ENCODE peak calls at places on chromosomes 13 and 19, in five cellular contexts. E is heart right ventricle, P is upper lobe of left lung, G is HepG2, S is lung. A is an unnamed sample. For H3K27me3, the result is how much of the 10 kb centered on the place peaks cover.

GRCh38 chr13:103692442-103692841 is 626.2 kb upstream of the SLC10A2 start:
- ATAC-seq in P (no peak), S (no peak), E (no peak), G (no peak), A (no peak)

GRCh38 chr13:105170438-105170837 is 1365.0 kb downstream of the EFNB2 start:
- ATAC-seq in P (no peak), E (no peak), G (no peak), S (no peak), A (no peak)

GRCh38 chr13:77079902-77080413 is 53.0 kb upstream of the FBXL3 start:
- ATAC-seq in E (no peak), S (no peak), P (no peak), G (no peak), A (no peak)

GRCh38 chr19:7395360-7395781 is 46.6 kb downstream of the ARHGEF18 start:
- ATAC-seq in P (peak), G (peak), E (peak), S (peak), A (peak)

GRCh38 chr19:28670894-28671293 is 542.1 kb downstream of the UQCRFS1 start:
- ATAC-seq in E (no peak), G (no peak), S (no peak), P (no peak), A (no peak)

GRCh38 chr19:38655148-38655824 is 7.8 kb downstream of the ACTN4 start:
- ATAC-seq in P (no peak), G (no peak), S (no peak), E (no peak), A (no peak)

GRCh38 chr13:111346281-111346680 is 25.8 kb downstream of the TEX29 start:
- ATAC-seq in E (no peak), G (no peak), S (no peak), P (peak), A (no peak)

GRCh38 chr13:81409284-81409683 is 1068.4 kb upstream of the SPRY2 start:
- ATAC-seq in P (no peak), G (no peak), S (no peak), E (no peak), A (no peak)

GRCh38 chr19:51594774-51595109 is 23.7 kb downstream of the ZNF175 start:
- ATAC-seq in E (peak), P (peak), S (no peak), G (peak), A (no peak)

GRCh38 chr19:16441661-16442071 is 30.1 kb downstream of the EPS15L1 start:
- ATAC-seq in S (no peak), P (no peak), E (peak), G (peak), A (no peak)

GRCh38 chr19:45976180-45976579 is 2.5 kb upstream of the NOVA2 start:
- ATAC-seq in G (no peak), P (no peak), E (no peak), S (no peak), A (no peak)
- H3K27me3 ChIP-seq in G (under half), P (under half), E (half or more), S (under half), A (half or more)

GRCh38 chr13:42396501-42396900 is 124.5 kb downstream of the AKAP11 start:
- ATAC-seq in S (no peak), E (no peak), P (no peak), G (no peak), A (no peak)
- H3K27me3 ChIP-seq in S (under half), E (under half), P (under half), G (under half), A (under half)

DNA sequence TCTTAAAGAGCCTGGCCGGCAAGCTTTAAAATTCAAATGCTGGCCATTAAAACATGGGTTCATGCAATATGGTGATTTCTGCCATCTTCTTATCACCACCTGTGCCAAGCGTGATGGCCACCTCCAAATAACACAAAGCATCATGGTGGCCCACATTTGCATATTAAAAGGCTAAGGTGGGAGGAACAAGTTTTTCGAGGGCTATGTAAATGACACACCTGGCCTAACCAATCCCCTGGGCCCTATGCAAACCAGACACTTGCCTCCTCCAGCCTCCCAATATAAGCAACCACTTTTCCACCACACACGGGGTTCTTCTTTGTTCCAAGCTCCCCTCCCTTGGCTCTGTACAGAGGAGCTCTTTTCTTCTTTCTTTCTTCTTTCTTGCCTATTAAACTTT is 14.4 kb downstream of the LILRB4 start:
- ATAC-seq in E (no peak), P (no peak), S (no peak), G (no peak), A (no peak)
- H3K27me3 ChIP-seq in E (under half), P (under half), S (under half), G (under half), A (under half)

GRCh38 chr19:863305-863620 is 3.8 kb downstream of the CFD start:
- ATAC-seq in P (no peak), E (no peak), G (no peak), S (no peak), A (no peak)
- H3K27me3 ChIP-seq in P (under half), E (under half), G (under half), S (under half), A (half or more)

A was measured in gastroesophageal sphincter.